ENCODE peak calls at places on chromosome 22, in eight cellular contexts. Q is psoas muscle, D is left lung, C is tibial artery, V is transverse colon, N is hepatocyte, Z is small intestine, Y is left ventricle myocardium inferior. J is an unnamed sample. For H3K4me1, the result is how much of the 10 kb centered on the place peaks cover.

GRCh38 chr22:33620085-33620484 is 300.2 kb downstream of the LARGE1 start:
- DNase-seq in Q (no peak), D (no peak), V (no peak), Z (no peak), N (no peak), C (no peak), Y (no peak), J (no peak)

GRCh38 chr22:41799486-41800347 is 762 bp upstream of the CCDC134 start:
- DNase-seq in Z (peak), C (peak), D (peak), V (peak), Y (peak), Q (peak), N (peak), J (no peak)

GRCh38 chr22:49992921-49993648 is 19.5 kb downstream of the IL17REL start:
- DNase-seq in Q (peak), D (peak), C (peak), V (peak), N (peak), Z (peak), Y (peak), J (no peak)

GRCh38 chr22:47232753-47233152 is 470.3 kb downstream of the TBC1D22A start:
- DNase-seq in Y (no peak), C (no peak), N (no peak), D (no peak), Q (no peak), V (no peak), Z (no peak), J (no peak)

GRCh38 chr22:44567846-44568493 is 69.9 kb upstream of the RTL6 start:
- DNase-seq in Z (peak), Y (no peak), D (no peak), V (peak), N (peak), Q (peak), C (no peak), J (peak)

GRCh38 chr22:48021946-48022345 is 1259.5 kb downstream of the TBC1D22A start:
- DNase-seq in Q (no peak), Z (no peak), Y (no peak), V (no peak), D (no peak), N (no peak), C (no peak), J (no peak)

GRCh38 chr22:26845016-26845728 is 187.8 kb downstream of the MIAT start:
- DNase-seq in N (no peak), V (no peak), Q (no peak), C (no peak), Y (no peak), D (no peak), Z (no peak), J (no peak)

GRCh38 chr22:30238136-30238535 is 8.4 kb downstream of the LIF start:
- DNase-seq in Y (no peak), Q (no peak), C (no peak), D (no peak), Z (no peak), V (no peak), N (no peak), J (no peak)

GRCh38 chr22:30921108-30921507 is 47.5 kb downstream of the MORC2 start:
- DNase-seq in Z (peak), N (no peak), Q (no peak), D (no peak), Y (no peak), V (no peak), C (no peak), J (no peak)

GRCh38 chr22:29625090-29625825 is 21.8 kb downstream of the NF2 start:
- DNase-seq in Y (no peak), D (no peak), N (peak), Q (peak), Z (peak), V (peak), C (peak), J (no peak)

GRCh38 chr22:46502346-46502745 is 35.1 kb downstream of the CELSR1 start:
- DNase-seq in V (no peak), Z (no peak), N (no peak), Q (no peak), Y (no peak), C (no peak), D (no peak), J (no peak)

GRCh38 chr22:45164217-45165123 is 745 bp downstream of the NUP50 start:
- DNase-seq in Z (peak), D (peak), Y (peak), N (peak), V (peak), C (no peak), Q (peak), J (no peak)

GRCh38 chr22:50531546-50532352 is 1.9 kb upstream of the TYMP start:
- DNase-seq in V (peak), Q (peak), Y (peak), N (peak), C (peak), Z (peak), D (peak), J (peak)

GRCh38 chr22:28978158-28978557 is 83.5 kb downstream of the C22orf31 start:
- DNase-seq in Z (no peak), D (no peak), Y (peak), Q (peak), V (no peak), C (no peak), N (no peak), J (no peak)

GRCh38 chr22:50673231-50674126 is 856 bp downstream of the SHANK3 start:
- DNase-seq in N (peak), Q (no peak), C (no peak), V (no peak), D (peak), Z (no peak), Y (no peak), J (no peak)

GRCh38 chr22:30830907-30831306 is 136.2 kb downstream of the OSBP2 start:
- DNase-seq in D (no peak), V (peak), Q (no peak), Y (no peak), C (no peak), N (no peak), Z (peak), J (peak)

GRCh38 chr22:49332691-49333090 is 495.0 kb downstream of the BRD1 start:
- DNase-seq in N (no peak), D (no peak), Q (no peak), Y (no peak), C (no peak), Z (no peak), V (no peak), J (no peak)

GRCh38 chr22:48711031-48711431 is 1116.6 kb downstream of the BRD1 start:
- DNase-seq in N (no peak), V (no peak), Q (no peak), D (peak), Z (no peak), Y (peak), C (no peak), J (no peak)

GRCh38 chr22:17888855-17889254 is 114.6 kb upstream of the BID start:
- DNase-seq in N (no peak), Z (no peak), V (no peak), Y (no peak), D (peak), C (no peak), Q (no peak), J (no peak)

DNA sequence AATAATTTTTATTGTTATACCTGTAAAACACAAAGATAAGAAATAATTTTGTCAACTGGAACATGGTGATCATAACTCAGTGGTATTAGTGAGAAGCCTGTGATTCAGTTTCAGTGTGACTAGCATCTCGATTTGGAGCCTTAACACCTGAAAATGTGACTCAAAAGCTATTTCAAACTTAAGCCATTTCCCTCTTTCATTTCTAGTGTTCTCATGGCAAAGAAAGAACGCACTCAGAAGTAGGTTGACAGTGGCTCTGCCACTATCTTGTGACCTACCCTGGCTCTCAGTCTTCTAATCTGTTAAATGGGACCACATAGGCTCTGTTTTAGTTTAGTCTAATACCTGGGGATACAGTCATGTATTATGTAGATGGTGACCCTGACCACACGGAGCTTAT is 62.7 kb downstream of the ISX start:
- DNase-seq in C (no peak), D (no peak), Q (no peak), V (no peak), Y (no peak), Z (no peak), N (no peak), J (no peak)
- H3K27ac ChIP-seq in C (no peak), D (no peak), Q (no peak), V (no peak), Y (no peak), Z (no peak), N (no peak), J (no peak)

GRCh38 chr22:23240639-23241389 is 60.5 kb downstream of the BCR start:
- DNase-seq in V (no peak), D (no peak), Y (no peak), C (no peak), Q (no peak), N (no peak), Z (no peak), J (no peak)

GRCh38 chr22:23237201-23237798 is 57.0 kb downstream of the BCR start:
- DNase-seq in N (peak), Q (peak), Z (no peak), V (peak), C (peak), Y (peak), D (no peak), J (no peak)

GRCh38 chr22:23238707-23239106 is 58.4 kb downstream of the BCR start:
- DNase-seq in Z (no peak), Q (no peak), N (no peak), D (no peak), V (no peak), C (no peak), Y (no peak), J (no peak)

GRCh38 chr22:23237841-23238240 is 57.5 kb downstream of the BCR start:
- DNase-seq in Z (no peak), C (no peak), V (no peak), D (no peak), N (no peak), Y (no peak), Q (no peak), J (no peak)

GRCh38 chr22:23239429-23239828 is 59.1 kb downstream of the BCR start:
- DNase-seq in V (no peak), D (no peak), N (no peak), Z (no peak), C (no peak), Q (no peak), Y (no peak), J (no peak)
- H3K4me1 ChIP-seq in V (under half), D (under half), N (under half), Z (under half), C (half or more), Q (under half), Y (half or more), J (under half)

GRCh38 chr22:37223965-37224551 is 11.8 kb upstream of the SSTR3 start:
- DNase-seq in D (peak), Z (no peak), Y (no peak), N (no peak), V (no peak), C (no peak), Q (no peak), J (no peak)
- H3K27ac ChIP-seq in D (no peak), Z (no peak), Y (no peak), N (no peak), V (peak), C (no peak), Q (no peak), J (no peak)

GRCh38 chr22:21573750-21574494 is 6.4 kb downstream of the UBE2L3 start:
- DNase-seq in N (no peak), D (no peak), V (no peak), Q (no peak), Z (no peak), Y (no peak), C (no peak), J (no peak)
- H3K4me1 ChIP-seq in N (half or more), D (under half), V (half or more), Q (half or more), Z (under half), Y (half or more), C (half or more), J (under half)

GRCh38 chr22:42976131-42976530 is 38.8 kb downstream of the PACSIN2 start:
- DNase-seq in D (no peak), N (no peak), Z (peak), Y (no peak), C (no peak), V (peak), Q (no peak), J (no peak)

GRCh38 chr22:42973536-42973881 is 41.4 kb downstream of the PACSIN2 start:
- DNase-seq in V (no peak), Q (no peak), Y (no peak), C (no peak), N (no peak), D (no peak), Z (no peak), J (no peak)

GRCh38 chr22:42974223-42974622 is 40.7 kb downstream of the PACSIN2 start:
- DNase-seq in N (no peak), Q (no peak), D (no peak), C (no peak), Y (no peak), V (no peak), Z (peak), J (no peak)

GRCh38 chr22:42970029-42970428 is 44.9 kb downstream of the PACSIN2 start:
- DNase-seq in Z (no peak), Q (no peak), Y (no peak), V (no peak), C (no peak), D (no peak), N (no peak), J (no peak)

GRCh38 chr22:42972592-42973535 is 42.1 kb downstream of the PACSIN2 start:
- DNase-seq in N (no peak), D (no peak), Q (no peak), V (peak), C (no peak), Z (peak), Y (no peak), J (no peak)
- H3K27ac ChIP-seq in N (peak), D (no peak), Q (no peak), V (peak), C (no peak), Z (peak), Y (no peak), J (no peak)